ENCODE peak calls at places on chromosomes 7 and 10, in seven cellular contexts. V is CD8-positive, alpha-beta T cell; K is esophagus squamous epithelium; H is Calu3; Z is HFFc6; A is Caco-2; J is omental fat pad. I is an unnamed sample.

GRCh38 chr10:71086439-71087080 is 125.8 kb upstream of the UNC5B start:
- DNase-seq in H (no peak), J (no peak), V (no peak), A (no peak), K (no peak), Z (no peak), I (no peak)

GRCh38 chr7:24741691-24742639 is 15.3 kb downstream of the GSDME start:
- DNase-seq in J (no peak), K (no peak), V (no peak), Z (peak; percentile 95), A (peak; percentile 74), H (no peak), I (no peak)

GRCh38 chr7:44978511-44979366 is at the start of gene MYO1G:
- DNase-seq in Z (no peak), H (no peak), V (peak; percentile 65), A (no peak), J (no peak), K (peak; percentile 36), I (no peak)

GRCh38 chr10:101143354-101143648 is 12.2 kb downstream of the TLX1 start:
- DNase-seq in Z (no peak), V (no peak), K (no peak), H (no peak), A (no peak), J (no peak), I (no peak)

GRCh38 chr10:48192916-48193450 is 81.5 kb downstream of the FRMPD2 start:
- DNase-seq in Z (no peak), A (no peak), V (no peak), J (no peak), K (no peak), H (no peak), I (no peak)

GRCh38 chr10:74282151-74282852 is 131.3 kb downstream of the ADK start:
- DNase-seq in H (no peak), V (no peak), A (no peak), K (no peak), Z (peak; percentile 54), J (no peak), I (peak; percentile 68)

GRCh38 chr7:19705663-19706062 is 3.2 kb downstream of the POLR1F start:
- DNase-seq in J (no peak), K (no peak), Z (no peak), A (no peak), V (no peak), H (no peak), I (no peak)

GRCh38 chr7:43701929-43702328 is 27.4 kb downstream of the COA1 start:
- DNase-seq in Z (no peak), A (no peak), V (no peak), H (no peak), J (no peak), K (no peak), I (no peak)

GRCh38 chr10:128542659-128543058 is 416.4 kb upstream of the MKI67 start:
- DNase-seq in Z (no peak), H (no peak), V (no peak), A (no peak), J (no peak), K (no peak), I (no peak)

GRCh38 chr10:128543186-128543585 is 417.0 kb upstream of the MKI67 start:
- DNase-seq in Z (no peak), V (no peak), H (no peak), K (no peak), J (no peak), A (no peak), I (no peak)

GRCh38 chr10:128546651-128547165 is 420.5 kb upstream of the MKI67 start:
- DNase-seq in J (no peak), K (no peak), Z (no peak), V (no peak), A (no peak), H (no peak), I (no peak)

GRCh38 chr10:128549192-128549591 is 423.0 kb upstream of the MKI67 start:
- DNase-seq in K (no peak), V (no peak), A (no peak), J (no peak), Z (no peak), H (no peak), I (no peak)

DNA sequence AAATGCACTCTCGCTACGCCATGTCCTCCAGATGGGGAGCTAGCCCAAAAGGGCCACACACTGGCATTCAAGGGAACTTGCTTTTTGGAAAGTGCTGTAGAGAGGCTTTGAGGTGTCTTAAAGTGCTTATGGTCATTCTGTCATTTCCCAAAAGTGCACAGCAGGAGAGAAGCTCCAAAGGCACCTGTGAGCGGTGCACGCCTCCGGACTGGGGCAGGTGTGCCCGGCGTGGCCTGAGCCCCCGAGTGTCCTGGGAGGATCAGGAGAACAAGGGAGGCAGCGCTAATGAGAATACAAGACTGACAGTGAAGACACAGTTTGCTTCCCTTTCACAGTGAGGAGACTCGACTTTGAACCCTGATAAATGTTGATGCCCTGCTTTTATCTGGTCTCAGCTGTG is 419.0 kb upstream of the MKI67 start:
- DNase-seq in V (no peak), Z (no peak), J (no peak), K (no peak), A (no peak), H (no peak), I (no peak)
- TF ChIP-seq CTCF in V (no peak), Z (no peak), J (no peak), K (no peak), A (no peak), H (no peak), I (no peak)

GRCh38 chr7:121329460-121330052 is 756 bp downstream of the WNT16 start:
- DNase-seq in A (peak; percentile 16), H (peak; percentile 71), V (no peak), J (no peak), K (no peak), Z (no peak), I (no peak)
- TF ChIP-seq CTCF in A (no peak), H (peak; percentile 19), V (no peak), J (no peak), K (no peak), Z (no peak), I (no peak)

DNA sequence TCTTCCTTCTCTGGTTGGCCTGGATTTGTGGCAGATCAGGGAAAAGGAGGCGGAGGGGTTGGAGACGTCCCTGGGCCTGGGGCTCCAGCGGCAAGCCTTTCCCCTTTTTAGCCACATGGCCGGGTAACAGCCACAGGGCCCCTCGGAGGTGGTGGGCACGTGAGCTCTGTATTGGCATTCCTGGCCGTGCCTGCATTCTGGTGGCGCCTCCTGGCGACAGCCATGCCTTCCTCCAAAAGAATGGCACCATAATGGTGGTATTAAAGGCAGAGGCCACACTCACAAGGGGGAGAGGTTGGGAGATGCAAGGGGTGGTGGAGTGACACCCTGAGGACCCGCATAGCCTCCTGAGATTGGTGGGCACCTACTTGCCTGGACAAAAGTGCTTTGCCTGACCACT is 3.0 kb upstream of the AQP1 start:
- DNase-seq in H (no peak), J (no peak), A (no peak), V (no peak), Z (no peak), K (no peak), I (no peak)
- TF ChIP-seq CTCF in H (no peak), J (no peak), A (no peak), V (no peak), Z (peak; percentile 70), K (no peak), I (no peak)

GRCh38 chr10:132198381-132199181 is 11.8 kb downstream of the DPYSL4 start:
- DNase-seq in A (no peak), H (no peak), V (no peak), K (no peak), J (no peak), Z (no peak), I (no peak)

GRCh38 chr10:132199268-132199853 is 12.6 kb downstream of the DPYSL4 start:
- DNase-seq in H (no peak), Z (no peak), K (no peak), V (no peak), J (no peak), A (no peak), I (no peak)

GRCh38 chr10:132198068-132198370 is 11.3 kb downstream of the DPYSL4 start:
- DNase-seq in H (no peak), K (no peak), A (no peak), J (no peak), V (no peak), Z (no peak), I (no peak)

GRCh38 chr10:132196178-132197113 is 9.7 kb downstream of the DPYSL4 start:
- DNase-seq in V (no peak), J (no peak), H (no peak), Z (no peak), K (no peak), A (no peak), I (no peak)

GRCh38 chr10:132197271-132198067 is 10.7 kb downstream of the DPYSL4 start:
- DNase-seq in A (no peak), V (no peak), H (no peak), Z (no peak), J (no peak), K (no peak), I (no peak)
- TF ChIP-seq CTCF in A (no peak), V (no peak), H (no peak), Z (no peak), J (no peak), K (no peak), I (no peak)

GRCh38 chr10:36608866-36609265 is 516.5 kb upstream of the ANKRD30A start:
- DNase-seq in K (no peak), V (no peak), A (no peak), J (no peak), Z (no peak), H (no peak), I (no peak)

GRCh38 chr10:36608251-36608650 is 517.1 kb upstream of the ANKRD30A start:
- DNase-seq in K (no peak), V (no peak), Z (no peak), H (no peak), A (no peak), J (no peak), I (no peak)

GRCh38 chr10:36612436-36612835 is 513.0 kb upstream of the ANKRD30A start:
- DNase-seq in A (no peak), H (no peak), V (no peak), K (no peak), J (no peak), Z (no peak), I (no peak)
- TF ChIP-seq CTCF in A (no peak), H (no peak), V (no peak), K (no peak), J (no peak), Z (no peak), I (no peak)

DNA sequence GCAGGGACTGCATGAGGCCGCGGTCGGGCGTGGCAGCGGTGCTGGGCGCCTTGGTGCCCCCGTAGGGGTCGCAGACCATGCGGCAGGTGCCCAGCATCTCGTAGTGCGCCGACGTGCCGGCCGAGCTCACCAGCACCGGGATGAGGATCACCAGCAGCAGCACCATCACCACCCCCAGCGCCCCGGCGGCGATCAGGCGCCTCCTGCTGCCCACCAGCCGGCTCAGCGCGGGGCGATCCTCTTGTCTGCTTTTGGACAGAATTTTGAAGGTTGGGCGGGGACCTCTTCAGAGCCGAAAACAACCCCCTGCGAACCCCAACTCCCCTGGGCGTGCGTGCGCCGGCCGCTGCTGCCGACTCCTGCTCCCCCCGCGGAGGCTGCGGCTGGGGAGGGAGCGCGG is 779 bp downstream of the C1QL3 start:
- DNase-seq in K (no peak), J (no peak), A (no peak), H (peak; percentile 26), V (no peak), Z (no peak), I (no peak)
- TF ChIP-seq CTCF in K (no peak), J (no peak), A (no peak), H (peak; percentile 14), V (no peak), Z (no peak), I (peak; percentile 44)